ENCODE peak calls at places on chromosomes 16 and 17, in ten cellular contexts. One of them, this sample, is unnamed.

GRCh38 chr16:57863434-57864160 is 61.3 kb upstream of the KIFC3 start:
- DNase-seq in neural progenitor cell: peak
- DNase-seq in fibroblast of mammary gland: peak
- DNase-seq in lung: peak
- DNase-seq in psoas muscle: peak
- DNase-seq in cardiac muscle cell: peak
- DNase-seq in brain microvascular endothelial cell: peak
- DNase-seq in K562: no peak
- DNase-seq in fibroblast of lung: peak
- DNase-seq in body of pancreas: peak
- DNase-seq in this sample: peak

GRCh38 chr16:11977206-11978041 is 890 bp downstream of the SNX29 start:
- DNase-seq in neural progenitor cell: peak
- DNase-seq in fibroblast of mammary gland: peak
- DNase-seq in lung: no peak
- DNase-seq in psoas muscle: peak
- DNase-seq in cardiac muscle cell: peak
- DNase-seq in brain microvascular endothelial cell: peak
- DNase-seq in K562: peak
- DNase-seq in fibroblast of lung: peak
- DNase-seq in body of pancreas: no peak
- DNase-seq in this sample: peak

GRCh38 chr17:60615840-60616239 is 15.8 kb downstream of the PPM1D start:
- DNase-seq in neural progenitor cell: no peak
- DNase-seq in fibroblast of mammary gland: no peak
- DNase-seq in lung: no peak
- DNase-seq in psoas muscle: no peak
- DNase-seq in cardiac muscle cell: no peak
- DNase-seq in brain microvascular endothelial cell: no peak
- DNase-seq in K562: no peak
- DNase-seq in fibroblast of lung: no peak
- DNase-seq in body of pancreas: no peak
- DNase-seq in this sample: no peak

GRCh38 chr17:82324566-82325285 is 7.3 kb upstream of the CD7 start:
- DNase-seq in neural progenitor cell: no peak
- DNase-seq in fibroblast of mammary gland: no peak
- DNase-seq in lung: no peak
- DNase-seq in psoas muscle: no peak
- DNase-seq in cardiac muscle cell: no peak
- DNase-seq in brain microvascular endothelial cell: no peak
- DNase-seq in K562: no peak
- DNase-seq in fibroblast of lung: no peak
- DNase-seq in body of pancreas: no peak
- DNase-seq in this sample: no peak

GRCh38 chr16:79672524-79672923 is 72.0 kb upstream of the MAF start:
- DNase-seq in neural progenitor cell: no peak
- DNase-seq in fibroblast of mammary gland: no peak
- DNase-seq in lung: no peak
- DNase-seq in psoas muscle: no peak
- DNase-seq in cardiac muscle cell: no peak
- DNase-seq in brain microvascular endothelial cell: no peak
- DNase-seq in K562: no peak
- DNase-seq in fibroblast of lung: no peak
- DNase-seq in body of pancreas: no peak
- DNase-seq in this sample: no peak

GRCh38 chr17:36510636-36511035 is 24.0 kb downstream of the MYO19 start:
- DNase-seq in neural progenitor cell: no peak
- DNase-seq in fibroblast of mammary gland: peak
- DNase-seq in lung: no peak
- DNase-seq in psoas muscle: no peak
- DNase-seq in cardiac muscle cell: no peak
- DNase-seq in brain microvascular endothelial cell: no peak
- DNase-seq in K562: no peak
- DNase-seq in fibroblast of lung: no peak
- DNase-seq in body of pancreas: no peak
- DNase-seq in this sample: no peak

GRCh38 chr16:15466886-15467781 is 32.7 kb downstream of the BMERB1 start:
- DNase-seq in neural progenitor cell: no peak
- DNase-seq in fibroblast of mammary gland: peak
- DNase-seq in lung: no peak
- DNase-seq in psoas muscle: no peak
- DNase-seq in cardiac muscle cell: peak
- DNase-seq in brain microvascular endothelial cell: no peak
- DNase-seq in K562: no peak
- DNase-seq in fibroblast of lung: peak
- DNase-seq in body of pancreas: no peak
- DNase-seq in this sample: no peak

GRCh38 chr17:52158450-52159042 is at the start of gene CA10:
- DNase-seq in neural progenitor cell: peak
- DNase-seq in fibroblast of mammary gland: no peak
- DNase-seq in lung: no peak
- DNase-seq in psoas muscle: no peak
- DNase-seq in cardiac muscle cell: no peak
- DNase-seq in brain microvascular endothelial cell: no peak
- DNase-seq in K562: no peak
- DNase-seq in fibroblast of lung: no peak
- DNase-seq in body of pancreas: peak
- DNase-seq in this sample: no peak

GRCh38 chr17:64084086-64084939 is 45.6 kb downstream of the ERN1 start:
- DNase-seq in neural progenitor cell: no peak
- DNase-seq in fibroblast of mammary gland: peak
- DNase-seq in lung: no peak
- DNase-seq in psoas muscle: no peak
- DNase-seq in cardiac muscle cell: peak
- DNase-seq in brain microvascular endothelial cell: no peak
- DNase-seq in K562: peak
- DNase-seq in fibroblast of lung: peak
- DNase-seq in body of pancreas: peak
- DNase-seq in this sample: no peak

DNA sequence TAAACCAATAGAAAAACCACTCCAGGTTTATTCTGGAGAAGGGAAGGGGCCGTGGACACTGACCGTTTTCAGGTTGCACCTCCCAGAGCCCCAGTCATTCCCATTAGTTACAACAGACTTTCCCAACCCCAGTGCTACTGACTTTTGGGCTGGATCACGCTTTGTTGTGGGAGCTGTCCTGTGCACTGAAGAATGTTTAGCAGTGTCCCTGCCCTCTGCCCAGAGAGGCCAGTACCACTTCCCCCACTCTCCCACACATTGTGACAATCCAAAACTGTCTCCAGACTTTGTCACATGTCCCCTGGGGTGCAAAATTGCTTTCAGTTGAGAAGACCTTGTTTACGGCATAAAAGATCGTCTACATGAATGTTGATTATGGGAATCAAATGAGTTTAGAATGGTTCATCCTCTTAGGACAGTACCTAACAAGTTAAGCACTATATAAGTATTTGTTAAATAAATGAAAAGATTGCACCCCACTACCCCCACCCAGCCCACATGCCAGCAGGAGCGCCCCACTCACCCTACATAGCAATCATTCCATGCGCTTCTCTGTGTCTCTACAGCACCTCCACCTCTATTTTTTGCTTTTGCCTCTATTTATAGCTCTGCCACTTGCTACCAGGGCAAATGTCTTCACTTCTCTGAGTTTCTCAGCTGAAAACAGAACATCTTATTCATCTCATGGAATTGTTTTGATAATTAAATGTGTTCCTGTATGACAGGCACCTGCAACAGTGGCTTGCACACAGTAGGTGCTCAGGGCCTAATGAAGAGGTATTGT is 104.9 kb downstream of the AXIN2 start:
- DNase-seq in neural progenitor cell: no peak
- DNase-seq in fibroblast of mammary gland: no peak
- DNase-seq in lung: no peak
- DNase-seq in psoas muscle: no peak
- DNase-seq in cardiac muscle cell: no peak
- DNase-seq in brain microvascular endothelial cell: no peak
- DNase-seq in K562: no peak
- DNase-seq in fibroblast of lung: no peak
- DNase-seq in body of pancreas: no peak
- DNase-seq in this sample: no peak
- H3K4me3 ChIP-seq in neural progenitor cell: no peak
- H3K4me3 ChIP-seq in fibroblast of mammary gland: no peak
- H3K4me3 ChIP-seq in lung: no peak
- H3K4me3 ChIP-seq in psoas muscle: peak
- H3K4me3 ChIP-seq in cardiac muscle cell: no peak
- H3K4me3 ChIP-seq in brain microvascular endothelial cell: no peak
- H3K4me3 ChIP-seq in K562: no peak
- H3K4me3 ChIP-seq in fibroblast of lung: no peak
- H3K4me3 ChIP-seq in body of pancreas: no peak
- H3K4me3 ChIP-seq in this sample: no peak

GRCh38 chr16:24800586-24800985 is 45.2 kb upstream of the SLC5A11 start:
- DNase-seq in neural progenitor cell: no peak
- DNase-seq in fibroblast of mammary gland: peak
- DNase-seq in lung: no peak
- DNase-seq in psoas muscle: no peak
- DNase-seq in cardiac muscle cell: peak
- DNase-seq in brain microvascular endothelial cell: peak
- DNase-seq in K562: no peak
- DNase-seq in fibroblast of lung: peak
- DNase-seq in body of pancreas: no peak
- DNase-seq in this sample: no peak
- TF ChIP-seq CTCF in neural progenitor cell: no peak
- TF ChIP-seq CTCF in fibroblast of mammary gland: peak
- TF ChIP-seq CTCF in lung: no peak
- TF ChIP-seq CTCF in psoas muscle: no peak
- TF ChIP-seq CTCF in cardiac muscle cell: peak
- TF ChIP-seq CTCF in brain microvascular endothelial cell: peak
- TF ChIP-seq CTCF in K562: peak
- TF ChIP-seq CTCF in fibroblast of lung: no peak
- TF ChIP-seq CTCF in body of pancreas: no peak
- TF ChIP-seq CTCF in this sample: peak

GRCh38 chr17:41518789-41519449 is at the start of gene KRT15:
- DNase-seq in neural progenitor cell: no peak
- DNase-seq in fibroblast of mammary gland: peak
- DNase-seq in lung: no peak
- DNase-seq in psoas muscle: no peak
- DNase-seq in cardiac muscle cell: no peak
- DNase-seq in brain microvascular endothelial cell: no peak
- DNase-seq in K562: no peak
- DNase-seq in fibroblast of lung: no peak
- DNase-seq in body of pancreas: no peak
- DNase-seq in this sample: no peak
- H3K4me3 ChIP-seq in neural progenitor cell: no peak
- H3K4me3 ChIP-seq in fibroblast of mammary gland: no peak
- H3K4me3 ChIP-seq in lung: no peak
- H3K4me3 ChIP-seq in psoas muscle: no peak
- H3K4me3 ChIP-seq in cardiac muscle cell: no peak
- H3K4me3 ChIP-seq in brain microvascular endothelial cell: no peak
- H3K4me3 ChIP-seq in K562: no peak
- H3K4me3 ChIP-seq in fibroblast of lung: no peak
- H3K4me3 ChIP-seq in body of pancreas: no peak
- H3K4me3 ChIP-seq in this sample: no peak

DNA sequence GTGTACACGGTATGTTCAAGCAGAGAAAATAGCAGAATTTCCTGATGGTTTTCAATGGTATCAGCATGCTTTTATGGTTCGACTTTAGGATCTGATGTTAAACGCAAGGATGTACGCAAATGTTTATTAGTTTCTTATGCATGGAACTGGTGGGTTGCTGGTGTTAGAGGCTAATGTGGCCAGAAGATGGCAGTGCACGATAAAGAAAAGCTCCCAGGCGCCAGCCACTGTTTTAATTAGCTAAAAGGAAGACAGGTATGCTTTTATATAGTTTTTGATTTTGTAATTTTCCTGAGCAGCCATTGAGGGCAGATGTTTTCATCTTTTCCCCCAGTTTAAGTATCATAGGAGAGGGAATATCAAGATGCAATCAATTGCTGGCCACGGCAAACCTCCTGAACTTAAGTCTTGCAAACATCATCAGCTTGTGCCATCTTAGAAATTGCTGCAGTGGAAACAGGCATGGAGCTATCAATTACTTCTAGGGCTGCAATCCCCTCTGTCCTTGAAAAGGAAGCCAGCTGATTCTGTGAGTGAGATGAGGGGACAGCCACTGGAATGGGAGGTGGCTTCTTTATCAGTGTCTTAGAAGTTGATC is 648.5 kb upstream of the RBFOX1 start:
- DNase-seq in neural progenitor cell: peak
- DNase-seq in fibroblast of mammary gland: peak
- DNase-seq in lung: no peak
- DNase-seq in psoas muscle: no peak
- DNase-seq in cardiac muscle cell: no peak
- DNase-seq in brain microvascular endothelial cell: peak
- DNase-seq in K562: peak
- DNase-seq in fibroblast of lung: no peak
- DNase-seq in body of pancreas: peak
- DNase-seq in this sample: no peak
- TF ChIP-seq CTCF in neural progenitor cell: peak
- TF ChIP-seq CTCF in fibroblast of mammary gland: peak
- TF ChIP-seq CTCF in lung: no peak
- TF ChIP-seq CTCF in psoas muscle: peak
- TF ChIP-seq CTCF in cardiac muscle cell: no peak
- TF ChIP-seq CTCF in brain microvascular endothelial cell: peak
- TF ChIP-seq CTCF in K562: peak
- TF ChIP-seq CTCF in fibroblast of lung: no peak
- TF ChIP-seq CTCF in body of pancreas: peak
- TF ChIP-seq CTCF in this sample: no peak

DNA sequence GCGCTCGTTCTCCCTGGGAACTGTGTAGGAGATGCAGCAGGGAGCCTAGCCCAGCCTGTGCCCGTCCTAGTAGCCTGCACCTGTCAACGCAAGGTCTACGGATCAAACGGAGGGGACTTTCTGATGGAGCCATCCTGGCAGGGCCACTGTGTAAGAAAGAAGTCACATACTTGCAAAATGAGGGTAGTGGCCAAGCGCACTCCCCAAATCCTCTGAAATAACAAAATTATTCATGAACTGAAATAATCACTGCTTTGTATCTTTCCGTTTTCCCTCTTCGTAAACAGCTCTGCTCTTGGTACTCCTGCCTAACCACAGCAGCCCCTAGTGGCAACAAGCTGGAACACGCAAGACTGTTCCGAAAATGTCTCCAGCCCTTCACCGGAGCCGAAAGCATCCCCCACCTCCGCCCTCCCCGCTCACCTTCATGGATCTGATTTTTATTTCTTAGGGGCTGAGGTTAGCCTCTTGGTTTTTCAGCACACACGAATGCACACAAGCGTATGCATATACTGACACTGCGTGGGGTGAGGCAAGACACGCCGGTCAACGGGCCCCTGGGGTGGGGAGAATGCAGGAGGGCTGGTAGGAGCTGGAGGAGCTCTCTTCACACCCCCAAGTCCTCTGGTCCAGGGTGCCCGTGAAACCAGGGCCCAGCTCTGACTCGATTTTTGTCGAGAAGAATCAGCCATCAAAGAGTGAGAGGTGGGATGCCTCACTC is 100.8 kb downstream of the ABCC12 start:
- DNase-seq in neural progenitor cell: peak
- DNase-seq in fibroblast of mammary gland: peak
- DNase-seq in lung: peak
- DNase-seq in psoas muscle: peak
- DNase-seq in cardiac muscle cell: peak
- DNase-seq in brain microvascular endothelial cell: peak
- DNase-seq in K562: peak
- DNase-seq in fibroblast of lung: peak
- DNase-seq in body of pancreas: peak
- DNase-seq in this sample: no peak
- H3K4me3 ChIP-seq in neural progenitor cell: peak
- H3K4me3 ChIP-seq in fibroblast of mammary gland: no peak
- H3K4me3 ChIP-seq in lung: no peak
- H3K4me3 ChIP-seq in psoas muscle: peak
- H3K4me3 ChIP-seq in cardiac muscle cell: no peak
- H3K4me3 ChIP-seq in brain microvascular endothelial cell: peak
- H3K4me3 ChIP-seq in K562: no peak
- H3K4me3 ChIP-seq in fibroblast of lung: no peak
- H3K4me3 ChIP-seq in body of pancreas: no peak
- H3K4me3 ChIP-seq in this sample: no peak

GRCh38 chr16:31200821-31201510 is 1.6 kb downstream of the PYCARD start:
- DNase-seq in neural progenitor cell: no peak
- DNase-seq in fibroblast of mammary gland: peak
- DNase-seq in lung: no peak
- DNase-seq in psoas muscle: no peak
- DNase-seq in cardiac muscle cell: no peak
- DNase-seq in brain microvascular endothelial cell: no peak
- DNase-seq in K562: no peak
- DNase-seq in fibroblast of lung: peak
- DNase-seq in body of pancreas: no peak
- DNase-seq in this sample: no peak
- TF ChIP-seq CTCF in neural progenitor cell: no peak
- TF ChIP-seq CTCF in fibroblast of mammary gland: peak
- TF ChIP-seq CTCF in lung: no peak
- TF ChIP-seq CTCF in psoas muscle: no peak
- TF ChIP-seq CTCF in cardiac muscle cell: no peak
- TF ChIP-seq CTCF in brain microvascular endothelial cell: peak
- TF ChIP-seq CTCF in K562: peak
- TF ChIP-seq CTCF in fibroblast of lung: no peak
- TF ChIP-seq CTCF in body of pancreas: no peak
- TF ChIP-seq CTCF in this sample: peak

This sample was measured in BJ.